ENCODE peak calls at places on chromosomes 2 and 18, in five cellular contexts. One of them, this sample, is unnamed.
A peak's percentile ranks its signal among the peaks of the same experiment; 100 is the strongest.

GRCh38 chr2:1591978-1592907 is 152.1 kb downstream of the PXDN start:
- DNase-seq in endodermal cell: peak; percentile 96
- DNase-seq in activated CD4-positive, alpha-beta T cell treated with anti-CD3 and anti-CD28 coated beads, Interleukin-2, amount 10 ng/mL, durations not matched to agents 7 days and 5 days: no peak
- DNase-seq in Right ventricle myocardium superior: peak; percentile 82
- DNase-seq in stimulated activated CD4-positive, alpha-beta T cell treated with anti-CD3 and anti-CD28 coated beads, TNF-alpha, amount 100 ng/mL, for 1 hour: no peak
- DNase-seq in this sample: no peak

GRCh38 chr2:20390524-20391123 is 40.0 kb upstream of the PUM2 start:
- DNase-seq in endodermal cell: no peak
- DNase-seq in activated CD4-positive, alpha-beta T cell treated with anti-CD3 and anti-CD28 coated beads, Interleukin-2, amount 10 ng/mL, durations not matched to agents 7 days and 5 days: no peak
- DNase-seq in Right ventricle myocardium superior: no peak
- DNase-seq in stimulated activated CD4-positive, alpha-beta T cell treated with anti-CD3 and anti-CD28 coated beads, TNF-alpha, amount 100 ng/mL, for 1 hour: no peak
- DNase-seq in this sample: no peak

GRCh38 chr2:182894174-182894573 is 27.7 kb upstream of the FRZB start:
- DNase-seq in endodermal cell: no peak
- DNase-seq in activated CD4-positive, alpha-beta T cell treated with anti-CD3 and anti-CD28 coated beads, Interleukin-2, amount 10 ng/mL, durations not matched to agents 7 days and 5 days: no peak
- DNase-seq in Right ventricle myocardium superior: no peak
- DNase-seq in stimulated activated CD4-positive, alpha-beta T cell treated with anti-CD3 and anti-CD28 coated beads, TNF-alpha, amount 100 ng/mL, for 1 hour: no peak
- DNase-seq in this sample: no peak

GRCh38 chr18:69239849-69240248 is 160.8 kb upstream of the DOK6 start:
- DNase-seq in endodermal cell: no peak
- DNase-seq in activated CD4-positive, alpha-beta T cell treated with anti-CD3 and anti-CD28 coated beads, Interleukin-2, amount 10 ng/mL, durations not matched to agents 7 days and 5 days: no peak
- DNase-seq in Right ventricle myocardium superior: no peak
- DNase-seq in stimulated activated CD4-positive, alpha-beta T cell treated with anti-CD3 and anti-CD28 coated beads, TNF-alpha, amount 100 ng/mL, for 1 hour: no peak
- DNase-seq in this sample: no peak

GRCh38 chr2:8242734-8243133 is 439.1 kb upstream of the ID2 start:
- DNase-seq in endodermal cell: peak; percentile 1
- DNase-seq in activated CD4-positive, alpha-beta T cell treated with anti-CD3 and anti-CD28 coated beads, Interleukin-2, amount 10 ng/mL, durations not matched to agents 7 days and 5 days: no peak
- DNase-seq in Right ventricle myocardium superior: no peak
- DNase-seq in stimulated activated CD4-positive, alpha-beta T cell treated with anti-CD3 and anti-CD28 coated beads, TNF-alpha, amount 100 ng/mL, for 1 hour: no peak
- DNase-seq in this sample: no peak

GRCh38 chr2:235921508-235922260 is 246.5 kb downstream of the GBX2 start:
- DNase-seq in endodermal cell: no peak
- DNase-seq in activated CD4-positive, alpha-beta T cell treated with anti-CD3 and anti-CD28 coated beads, Interleukin-2, amount 10 ng/mL, durations not matched to agents 7 days and 5 days: no peak
- DNase-seq in Right ventricle myocardium superior: no peak
- DNase-seq in stimulated activated CD4-positive, alpha-beta T cell treated with anti-CD3 and anti-CD28 coated beads, TNF-alpha, amount 100 ng/mL, for 1 hour: no peak
- DNase-seq in this sample: no peak

GRCh38 chr2:119276864-119277263 is 53.2 kb downstream of the STEAP3 start:
- DNase-seq in endodermal cell: peak; percentile 30
- DNase-seq in activated CD4-positive, alpha-beta T cell treated with anti-CD3 and anti-CD28 coated beads, Interleukin-2, amount 10 ng/mL, durations not matched to agents 7 days and 5 days: no peak
- DNase-seq in Right ventricle myocardium superior: no peak
- DNase-seq in stimulated activated CD4-positive, alpha-beta T cell treated with anti-CD3 and anti-CD28 coated beads, TNF-alpha, amount 100 ng/mL, for 1 hour: no peak
- DNase-seq in this sample: no peak

GRCh38 chr2:29420484-29420883 is 305.3 kb downstream of the CLIP4 start:
- DNase-seq in endodermal cell: no peak
- DNase-seq in activated CD4-positive, alpha-beta T cell treated with anti-CD3 and anti-CD28 coated beads, Interleukin-2, amount 10 ng/mL, durations not matched to agents 7 days and 5 days: no peak
- DNase-seq in Right ventricle myocardium superior: no peak
- DNase-seq in stimulated activated CD4-positive, alpha-beta T cell treated with anti-CD3 and anti-CD28 coated beads, TNF-alpha, amount 100 ng/mL, for 1 hour: no peak
- DNase-seq in this sample: no peak

GRCh38 chr2:122028371-122029102 is 273.1 kb downstream of the TSN start:
- DNase-seq in endodermal cell: no peak
- DNase-seq in activated CD4-positive, alpha-beta T cell treated with anti-CD3 and anti-CD28 coated beads, Interleukin-2, amount 10 ng/mL, durations not matched to agents 7 days and 5 days: no peak
- DNase-seq in Right ventricle myocardium superior: no peak
- DNase-seq in stimulated activated CD4-positive, alpha-beta T cell treated with anti-CD3 and anti-CD28 coated beads, TNF-alpha, amount 100 ng/mL, for 1 hour: no peak
- DNase-seq in this sample: no peak

GRCh38 chr2:24164416-24164973 is 10.4 kb upstream of the FAM228A start:
- DNase-seq in endodermal cell: peak; percentile 73
- DNase-seq in activated CD4-positive, alpha-beta T cell treated with anti-CD3 and anti-CD28 coated beads, Interleukin-2, amount 10 ng/mL, durations not matched to agents 7 days and 5 days: peak; percentile 61
- DNase-seq in Right ventricle myocardium superior: peak; percentile 54
- DNase-seq in stimulated activated CD4-positive, alpha-beta T cell treated with anti-CD3 and anti-CD28 coated beads, TNF-alpha, amount 100 ng/mL, for 1 hour: no peak
- DNase-seq in this sample: peak; percentile 36

GRCh38 chr2:210199186-210199765 is 26.0 kb downstream of the ACADL start:
- DNase-seq in endodermal cell: no peak
- DNase-seq in activated CD4-positive, alpha-beta T cell treated with anti-CD3 and anti-CD28 coated beads, Interleukin-2, amount 10 ng/mL, durations not matched to agents 7 days and 5 days: peak; percentile 24
- DNase-seq in Right ventricle myocardium superior: no peak
- DNase-seq in stimulated activated CD4-positive, alpha-beta T cell treated with anti-CD3 and anti-CD28 coated beads, TNF-alpha, amount 100 ng/mL, for 1 hour: no peak
- DNase-seq in this sample: no peak

GRCh38 chr2:168601739-168602138 is 145.7 kb downstream of the CERS6 start:
- DNase-seq in endodermal cell: no peak
- DNase-seq in activated CD4-positive, alpha-beta T cell treated with anti-CD3 and anti-CD28 coated beads, Interleukin-2, amount 10 ng/mL, durations not matched to agents 7 days and 5 days: no peak
- DNase-seq in Right ventricle myocardium superior: no peak
- DNase-seq in stimulated activated CD4-positive, alpha-beta T cell treated with anti-CD3 and anti-CD28 coated beads, TNF-alpha, amount 100 ng/mL, for 1 hour: no peak
- DNase-seq in this sample: no peak

GRCh38 chr2:215907147-215907546 is 106.2 kb downstream of the MREG start:
- DNase-seq in endodermal cell: no peak
- DNase-seq in activated CD4-positive, alpha-beta T cell treated with anti-CD3 and anti-CD28 coated beads, Interleukin-2, amount 10 ng/mL, durations not matched to agents 7 days and 5 days: no peak
- DNase-seq in Right ventricle myocardium superior: no peak
- DNase-seq in stimulated activated CD4-positive, alpha-beta T cell treated with anti-CD3 and anti-CD28 coated beads, TNF-alpha, amount 100 ng/mL, for 1 hour: no peak
- DNase-seq in this sample: no peak

GRCh38 chr2:132391381-132391780 is 25.2 kb upstream of the GPR39 start:
- DNase-seq in endodermal cell: no peak
- DNase-seq in activated CD4-positive, alpha-beta T cell treated with anti-CD3 and anti-CD28 coated beads, Interleukin-2, amount 10 ng/mL, durations not matched to agents 7 days and 5 days: no peak
- DNase-seq in Right ventricle myocardium superior: no peak
- DNase-seq in stimulated activated CD4-positive, alpha-beta T cell treated with anti-CD3 and anti-CD28 coated beads, TNF-alpha, amount 100 ng/mL, for 1 hour: no peak
- DNase-seq in this sample: no peak

GRCh38 chr2:207750315-207750714 is 19.4 kb downstream of the FZD5 start:
- DNase-seq in endodermal cell: no peak
- DNase-seq in activated CD4-positive, alpha-beta T cell treated with anti-CD3 and anti-CD28 coated beads, Interleukin-2, amount 10 ng/mL, durations not matched to agents 7 days and 5 days: no peak
- DNase-seq in Right ventricle myocardium superior: no peak
- DNase-seq in stimulated activated CD4-positive, alpha-beta T cell treated with anti-CD3 and anti-CD28 coated beads, TNF-alpha, amount 100 ng/mL, for 1 hour: no peak
- DNase-seq in this sample: no peak

GRCh38 chr2:97935719-97936161 is 60.0 kb downstream of the TMEM131 start:
- DNase-seq in endodermal cell: peak; percentile 78
- DNase-seq in activated CD4-positive, alpha-beta T cell treated with anti-CD3 and anti-CD28 coated beads, Interleukin-2, amount 10 ng/mL, durations not matched to agents 7 days and 5 days: no peak
- DNase-seq in Right ventricle myocardium superior: no peak
- DNase-seq in stimulated activated CD4-positive, alpha-beta T cell treated with anti-CD3 and anti-CD28 coated beads, TNF-alpha, amount 100 ng/mL, for 1 hour: no peak
- DNase-seq in this sample: no peak

GRCh38 chr2:201470821-201471731 is 19.5 kb downstream of the STRADB start:
- DNase-seq in endodermal cell: peak; percentile 79
- DNase-seq in activated CD4-positive, alpha-beta T cell treated with anti-CD3 and anti-CD28 coated beads, Interleukin-2, amount 10 ng/mL, durations not matched to agents 7 days and 5 days: no peak
- DNase-seq in Right ventricle myocardium superior: peak; percentile 42
- DNase-seq in stimulated activated CD4-positive, alpha-beta T cell treated with anti-CD3 and anti-CD28 coated beads, TNF-alpha, amount 100 ng/mL, for 1 hour: no peak
- DNase-seq in this sample: no peak

GRCh38 chr2:28567076-28567471 is 71.2 kb downstream of the PLB1 start:
- DNase-seq in endodermal cell: no peak
- DNase-seq in activated CD4-positive, alpha-beta T cell treated with anti-CD3 and anti-CD28 coated beads, Interleukin-2, amount 10 ng/mL, durations not matched to agents 7 days and 5 days: peak; percentile 47
- DNase-seq in Right ventricle myocardium superior: no peak
- DNase-seq in stimulated activated CD4-positive, alpha-beta T cell treated with anti-CD3 and anti-CD28 coated beads, TNF-alpha, amount 100 ng/mL, for 1 hour: no peak
- DNase-seq in this sample: no peak

GRCh38 chr18:63997606-63998005 is 27.7 kb downstream of the SERPINB8 start:
- DNase-seq in endodermal cell: no peak
- DNase-seq in activated CD4-positive, alpha-beta T cell treated with anti-CD3 and anti-CD28 coated beads, Interleukin-2, amount 10 ng/mL, durations not matched to agents 7 days and 5 days: no peak
- DNase-seq in Right ventricle myocardium superior: no peak
- DNase-seq in stimulated activated CD4-positive, alpha-beta T cell treated with anti-CD3 and anti-CD28 coated beads, TNF-alpha, amount 100 ng/mL, for 1 hour: no peak
- DNase-seq in this sample: no peak

GRCh38 chr2:70181363-70181956 is 9.4 kb downstream of the C2orf42 start:
- DNase-seq in endodermal cell: no peak
- DNase-seq in activated CD4-positive, alpha-beta T cell treated with anti-CD3 and anti-CD28 coated beads, Interleukin-2, amount 10 ng/mL, durations not matched to agents 7 days and 5 days: no peak
- DNase-seq in Right ventricle myocardium superior: no peak
- DNase-seq in stimulated activated CD4-positive, alpha-beta T cell treated with anti-CD3 and anti-CD28 coated beads, TNF-alpha, amount 100 ng/mL, for 1 hour: no peak
- DNase-seq in this sample: no peak

GRCh38 chr2:188726561-188727247 is 247.5 kb upstream of the COL3A1 start:
- DNase-seq in endodermal cell: no peak
- DNase-seq in activated CD4-positive, alpha-beta T cell treated with anti-CD3 and anti-CD28 coated beads, Interleukin-2, amount 10 ng/mL, durations not matched to agents 7 days and 5 days: no peak
- DNase-seq in Right ventricle myocardium superior: no peak
- DNase-seq in stimulated activated CD4-positive, alpha-beta T cell treated with anti-CD3 and anti-CD28 coated beads, TNF-alpha, amount 100 ng/mL, for 1 hour: no peak
- DNase-seq in this sample: no peak

GRCh38 chr18:57803119-57803969 is at the start of gene ATP8B1:
- DNase-seq in endodermal cell: peak; percentile 97
- DNase-seq in activated CD4-positive, alpha-beta T cell treated with anti-CD3 and anti-CD28 coated beads, Interleukin-2, amount 10 ng/mL, durations not matched to agents 7 days and 5 days: no peak
- DNase-seq in Right ventricle myocardium superior: peak; percentile 86
- DNase-seq in stimulated activated CD4-positive, alpha-beta T cell treated with anti-CD3 and anti-CD28 coated beads, TNF-alpha, amount 100 ng/mL, for 1 hour: no peak
- DNase-seq in this sample: no peak

GRCh38 chr18:64037812-64038414 is 68.0 kb downstream of the SERPINB8 start:
- DNase-seq in endodermal cell: no peak
- DNase-seq in activated CD4-positive, alpha-beta T cell treated with anti-CD3 and anti-CD28 coated beads, Interleukin-2, amount 10 ng/mL, durations not matched to agents 7 days and 5 days: no peak
- DNase-seq in Right ventricle myocardium superior: no peak
- DNase-seq in stimulated activated CD4-positive, alpha-beta T cell treated with anti-CD3 and anti-CD28 coated beads, TNF-alpha, amount 100 ng/mL, for 1 hour: no peak
- DNase-seq in this sample: no peak

GRCh38 chr18:49492694-49493033 is 5.6 kb upstream of the C18orf32 start:
- DNase-seq in endodermal cell: no peak
- DNase-seq in activated CD4-positive, alpha-beta T cell treated with anti-CD3 and anti-CD28 coated beads, Interleukin-2, amount 10 ng/mL, durations not matched to agents 7 days and 5 days: no peak
- DNase-seq in Right ventricle myocardium superior: no peak
- DNase-seq in stimulated activated CD4-positive, alpha-beta T cell treated with anti-CD3 and anti-CD28 coated beads, TNF-alpha, amount 100 ng/mL, for 1 hour: no peak
- DNase-seq in this sample: no peak

GRCh38 chr2:71117064-71117463 is 13.0 kb downstream of the MCEE start:
- DNase-seq in endodermal cell: no peak
- DNase-seq in activated CD4-positive, alpha-beta T cell treated with anti-CD3 and anti-CD28 coated beads, Interleukin-2, amount 10 ng/mL, durations not matched to agents 7 days and 5 days: no peak
- DNase-seq in Right ventricle myocardium superior: no peak
- DNase-seq in stimulated activated CD4-positive, alpha-beta T cell treated with anti-CD3 and anti-CD28 coated beads, TNF-alpha, amount 100 ng/mL, for 1 hour: no peak
- DNase-seq in this sample: no peak

GRCh38 chr2:31414601-31415241 is at the start of gene XDH:
- DNase-seq in endodermal cell: no peak
- DNase-seq in activated CD4-positive, alpha-beta T cell treated with anti-CD3 and anti-CD28 coated beads, Interleukin-2, amount 10 ng/mL, durations not matched to agents 7 days and 5 days: no peak
- DNase-seq in Right ventricle myocardium superior: no peak
- DNase-seq in stimulated activated CD4-positive, alpha-beta T cell treated with anti-CD3 and anti-CD28 coated beads, TNF-alpha, amount 100 ng/mL, for 1 hour: no peak
- DNase-seq in this sample: no peak

GRCh38 chr2:46179037-46179621 is 118.1 kb upstream of the EPAS1 start:
- DNase-seq in endodermal cell: peak; percentile 60
- DNase-seq in activated CD4-positive, alpha-beta T cell treated with anti-CD3 and anti-CD28 coated beads, Interleukin-2, amount 10 ng/mL, durations not matched to agents 7 days and 5 days: peak; percentile 67
- DNase-seq in Right ventricle myocardium superior: peak; percentile 79
- DNase-seq in stimulated activated CD4-positive, alpha-beta T cell treated with anti-CD3 and anti-CD28 coated beads, TNF-alpha, amount 100 ng/mL, for 1 hour: no peak
- DNase-seq in this sample: peak; percentile 72

GRCh38 chr2:39437522-39438296 is 624 bp upstream of the MAP4K3 start:
- DNase-seq in endodermal cell: no peak
- DNase-seq in activated CD4-positive, alpha-beta T cell treated with anti-CD3 and anti-CD28 coated beads, Interleukin-2, amount 10 ng/mL, durations not matched to agents 7 days and 5 days: peak; percentile 50
- DNase-seq in Right ventricle myocardium superior: peak; percentile 52
- DNase-seq in stimulated activated CD4-positive, alpha-beta T cell treated with anti-CD3 and anti-CD28 coated beads, TNF-alpha, amount 100 ng/mL, for 1 hour: no peak
- DNase-seq in this sample: peak; percentile 51

GRCh38 chr2:71933467-71934319 is 214.0 kb downstream of the CYP26B1 start:
- DNase-seq in endodermal cell: peak; percentile 72
- DNase-seq in activated CD4-positive, alpha-beta T cell treated with anti-CD3 and anti-CD28 coated beads, Interleukin-2, amount 10 ng/mL, durations not matched to agents 7 days and 5 days: no peak
- DNase-seq in Right ventricle myocardium superior: no peak
- DNase-seq in stimulated activated CD4-positive, alpha-beta T cell treated with anti-CD3 and anti-CD28 coated beads, TNF-alpha, amount 100 ng/mL, for 1 hour: no peak
- DNase-seq in this sample: peak; percentile 11

GRCh38 chr2:145777297-145777696 is 1257.4 kb upstream of the ZEB2 start:
- DNase-seq in endodermal cell: no peak
- DNase-seq in activated CD4-positive, alpha-beta T cell treated with anti-CD3 and anti-CD28 coated beads, Interleukin-2, amount 10 ng/mL, durations not matched to agents 7 days and 5 days: no peak
- DNase-seq in Right ventricle myocardium superior: no peak
- DNase-seq in stimulated activated CD4-positive, alpha-beta T cell treated with anti-CD3 and anti-CD28 coated beads, TNF-alpha, amount 100 ng/mL, for 1 hour: no peak
- DNase-seq in this sample: no peak

GRCh38 chr18:77346446-77346845 is 96.8 kb downstream of the GALR1 start:
- DNase-seq in endodermal cell: no peak
- DNase-seq in activated CD4-positive, alpha-beta T cell treated with anti-CD3 and anti-CD28 coated beads, Interleukin-2, amount 10 ng/mL, durations not matched to agents 7 days and 5 days: no peak
- DNase-seq in Right ventricle myocardium superior: no peak
- DNase-seq in stimulated activated CD4-positive, alpha-beta T cell treated with anti-CD3 and anti-CD28 coated beads, TNF-alpha, amount 100 ng/mL, for 1 hour: no peak
- DNase-seq in this sample: no peak

GRCh38 chr18:9557250-9557943 is 57.0 kb downstream of the PPP4R1 start:
- DNase-seq in endodermal cell: no peak
- DNase-seq in activated CD4-positive, alpha-beta T cell treated with anti-CD3 and anti-CD28 coated beads, Interleukin-2, amount 10 ng/mL, durations not matched to agents 7 days and 5 days: no peak
- DNase-seq in Right ventricle myocardium superior: no peak
- DNase-seq in stimulated activated CD4-positive, alpha-beta T cell treated with anti-CD3 and anti-CD28 coated beads, TNF-alpha, amount 100 ng/mL, for 1 hour: no peak
- DNase-seq in this sample: no peak

GRCh38 chr2:218981390-218982311 is 3.3 kb downstream of the FEV start:
- DNase-seq in endodermal cell: peak; percentile 81
- DNase-seq in activated CD4-positive, alpha-beta T cell treated with anti-CD3 and anti-CD28 coated beads, Interleukin-2, amount 10 ng/mL, durations not matched to agents 7 days and 5 days: no peak
- DNase-seq in Right ventricle myocardium superior: no peak
- DNase-seq in stimulated activated CD4-positive, alpha-beta T cell treated with anti-CD3 and anti-CD28 coated beads, TNF-alpha, amount 100 ng/mL, for 1 hour: no peak
- DNase-seq in this sample: no peak

GRCh38 chr2:72198532-72199241 is 51.0 kb upstream of the CYP26B1 start:
- DNase-seq in endodermal cell: no peak
- DNase-seq in activated CD4-positive, alpha-beta T cell treated with anti-CD3 and anti-CD28 coated beads, Interleukin-2, amount 10 ng/mL, durations not matched to agents 7 days and 5 days: no peak
- DNase-seq in Right ventricle myocardium superior: no peak
- DNase-seq in stimulated activated CD4-positive, alpha-beta T cell treated with anti-CD3 and anti-CD28 coated beads, TNF-alpha, amount 100 ng/mL, for 1 hour: no peak
- DNase-seq in this sample: no peak

GRCh38 chr2:40287201-40287600 is 164.7 kb downstream of the SLC8A1 start:
- DNase-seq in endodermal cell: no peak
- DNase-seq in activated CD4-positive, alpha-beta T cell treated with anti-CD3 and anti-CD28 coated beads, Interleukin-2, amount 10 ng/mL, durations not matched to agents 7 days and 5 days: no peak
- DNase-seq in Right ventricle myocardium superior: no peak
- DNase-seq in stimulated activated CD4-positive, alpha-beta T cell treated with anti-CD3 and anti-CD28 coated beads, TNF-alpha, amount 100 ng/mL, for 1 hour: no peak
- DNase-seq in this sample: no peak

GRCh38 chr2:38174646-38175096 is 98.7 kb upstream of the CYP1B1 start:
- DNase-seq in endodermal cell: no peak
- DNase-seq in activated CD4-positive, alpha-beta T cell treated with anti-CD3 and anti-CD28 coated beads, Interleukin-2, amount 10 ng/mL, durations not matched to agents 7 days and 5 days: no peak
- DNase-seq in Right ventricle myocardium superior: no peak
- DNase-seq in stimulated activated CD4-positive, alpha-beta T cell treated with anti-CD3 and anti-CD28 coated beads, TNF-alpha, amount 100 ng/mL, for 1 hour: no peak
- DNase-seq in this sample: no peak

GRCh38 chr2:133324150-133324561 is 244.1 kb downstream of the NCKAP5 start:
- DNase-seq in endodermal cell: no peak
- DNase-seq in activated CD4-positive, alpha-beta T cell treated with anti-CD3 and anti-CD28 coated beads, Interleukin-2, amount 10 ng/mL, durations not matched to agents 7 days and 5 days: no peak
- DNase-seq in Right ventricle myocardium superior: no peak
- DNase-seq in stimulated activated CD4-positive, alpha-beta T cell treated with anti-CD3 and anti-CD28 coated beads, TNF-alpha, amount 100 ng/mL, for 1 hour: no peak
- DNase-seq in this sample: no peak

GRCh38 chr2:43024515-43024962 is 201.9 kb downstream of the ZFP36L2 start:
- DNase-seq in endodermal cell: peak; percentile 95
- DNase-seq in activated CD4-positive, alpha-beta T cell treated with anti-CD3 and anti-CD28 coated beads, Interleukin-2, amount 10 ng/mL, durations not matched to agents 7 days and 5 days: peak; percentile 37
- DNase-seq in Right ventricle myocardium superior: peak; percentile 74
- DNase-seq in stimulated activated CD4-positive, alpha-beta T cell treated with anti-CD3 and anti-CD28 coated beads, TNF-alpha, amount 100 ng/mL, for 1 hour: no peak
- DNase-seq in this sample: peak; percentile 22